ENCODE peak calls at places on chromosomes 5 and 9, in four cellular contexts. One of them, this sample, is unnamed.

GRCh38 chr5:66653380-66653779 is 57.2 kb downstream of the MAST4 start:
- DNase-seq in SK-N-SH: no peak
- DNase-seq in H1: no peak
- DNase-seq in K562: no peak
- DNase-seq in this sample: no peak

GRCh38 chr5:851076-851475 is 290 bp upstream of the ZDHHC11 start:
- DNase-seq in K562: peak
- DNase-seq in H1: no peak
- DNase-seq in SK-N-SH: no peak
- DNase-seq in this sample: no peak

GRCh38 chr9:124934290-124934689 is 6.6 kb downstream of the GOLGA1 start:
- DNase-seq in SK-N-SH: no peak
- DNase-seq in K562: no peak
- DNase-seq in H1: no peak
- DNase-seq in this sample: peak

GRCh38 chr5:11560915-11561697 is 343.1 kb downstream of the CTNND2 start:
- DNase-seq in K562: no peak
- DNase-seq in H1: no peak
- DNase-seq in SK-N-SH: no peak
- DNase-seq in this sample: no peak

GRCh38 chr5:179321206-179321987 is 23.9 kb downstream of the ADAMTS2 start:
- DNase-seq in H1: no peak
- DNase-seq in SK-N-SH: no peak
- DNase-seq in K562: no peak
- DNase-seq in this sample: no peak

GRCh38 chr9:122816163-122816867 is 12.1 kb downstream of the PDCL start:
- DNase-seq in SK-N-SH: no peak
- DNase-seq in H1: no peak
- DNase-seq in K562: no peak
- DNase-seq in this sample: no peak

GRCh38 chr9:122904466-122904822 is 715 bp downstream of the RC3H2 start:
- DNase-seq in K562: peak
- DNase-seq in SK-N-SH: peak
- DNase-seq in H1: no peak
- DNase-seq in this sample: no peak

GRCh38 chr9:33377089-33377715 is 25.2 kb downstream of the AQP7 start:
- DNase-seq in K562: peak
- DNase-seq in SK-N-SH: no peak
- DNase-seq in H1: no peak
- DNase-seq in this sample: no peak

GRCh38 chr9:130308081-130308571 is 42.6 kb downstream of the HMCN2 start:
- DNase-seq in SK-N-SH: peak
- DNase-seq in H1: no peak
- DNase-seq in K562: no peak
- DNase-seq in this sample: no peak

GRCh38 chr5:144202725-144203124 is 32.1 kb downstream of the KCTD16 start:
- DNase-seq in H1: no peak
- DNase-seq in K562: no peak
- DNase-seq in SK-N-SH: no peak
- DNase-seq in this sample: no peak

GRCh38 chr5:176183321-176184074 is 54.7 kb upstream of the SIMC1 start:
- DNase-seq in H1: no peak
- DNase-seq in SK-N-SH: no peak
- DNase-seq in K562: no peak
- DNase-seq in this sample: no peak

GRCh38 chr5:151737421-151737820 is 21.0 kb downstream of the ATOX1 start:
- DNase-seq in SK-N-SH: no peak
- DNase-seq in H1: no peak
- DNase-seq in K562: no peak
- DNase-seq in this sample: no peak

GRCh38 chr9:124122813-124123462 is 111.4 kb downstream of the LHX2 start:
- DNase-seq in SK-N-SH: peak
- DNase-seq in K562: no peak
- DNase-seq in H1: no peak
- DNase-seq in this sample: no peak

GRCh38 chr9:120412425-120412951 is 167.5 kb downstream of the CDK5RAP2 start:
- DNase-seq in K562: no peak
- DNase-seq in SK-N-SH: no peak
- DNase-seq in H1: peak
- DNase-seq in this sample: no peak

GRCh38 chr9:15187589-15187988 is 119.4 kb downstream of the TTC39B start:
- DNase-seq in H1: no peak
- DNase-seq in SK-N-SH: no peak
- DNase-seq in K562: no peak
- DNase-seq in this sample: no peak

GRCh38 chr5:4011943-4012342 is 416.3 kb downstream of the IRX1 start:
- DNase-seq in H1: no peak
- DNase-seq in SK-N-SH: no peak
- DNase-seq in K562: no peak
- DNase-seq in this sample: no peak

GRCh38 chr9:79353856-79354520 is 217.8 kb upstream of the TLE4 start:
- DNase-seq in K562: no peak
- DNase-seq in H1: no peak
- DNase-seq in SK-N-SH: no peak
- DNase-seq in this sample: no peak

GRCh38 chr9:2655411-2655901 is 33.9 kb downstream of the VLDLR start:
- DNase-seq in K562: no peak
- DNase-seq in SK-N-SH: no peak
- DNase-seq in H1: no peak
- DNase-seq in this sample: no peak

GRCh38 chr5:107739661-107740060 is 68.9 kb upstream of the EFNA5 start:
- DNase-seq in SK-N-SH: no peak
- DNase-seq in H1: no peak
- DNase-seq in K562: no peak
- DNase-seq in this sample: no peak

GRCh38 chr5:177071671-177072385 is 14.9 kb upstream of the FGFR4 start:
- DNase-seq in H1: peak
- DNase-seq in SK-N-SH: peak
- DNase-seq in K562: peak
- DNase-seq in this sample: peak

GRCh38 chr5:23433534-23434306 is 73.7 kb upstream of the PRDM9 start:
- DNase-seq in H1: no peak
- DNase-seq in K562: no peak
- DNase-seq in SK-N-SH: no peak
- DNase-seq in this sample: no peak

GRCh38 chr5:137651022-137651421 is 84.9 kb downstream of the KLHL3 start:
- DNase-seq in H1: no peak
- DNase-seq in K562: no peak
- DNase-seq in SK-N-SH: no peak
- DNase-seq in this sample: no peak

GRCh38 chr5:52859619-52860018 is 71.9 kb downstream of the ITGA1 start:
- DNase-seq in SK-N-SH: peak
- DNase-seq in H1: no peak
- DNase-seq in K562: no peak
- DNase-seq in this sample: no peak

GRCh38 chr9:36398745-36399144 is 1.3 kb downstream of the RNF38 start:
- DNase-seq in SK-N-SH: no peak
- DNase-seq in K562: no peak
- DNase-seq in H1: no peak
- DNase-seq in this sample: no peak

GRCh38 chr5:76816110-76816831 is 2.6 kb upstream of the F2RL1 start:
- DNase-seq in H1: no peak
- DNase-seq in SK-N-SH: no peak
- DNase-seq in K562: no peak
- DNase-seq in this sample: no peak

GRCh38 chr9:124342402-124342945 is 72.8 kb downstream of the PSMB7 start:
- DNase-seq in K562: no peak
- DNase-seq in SK-N-SH: no peak
- DNase-seq in H1: no peak
- DNase-seq in this sample: no peak

GRCh38 chr9:98801562-98801961 is 5.2 kb upstream of the ANKS6 start:
- DNase-seq in SK-N-SH: no peak
- DNase-seq in K562: no peak
- DNase-seq in H1: peak
- DNase-seq in this sample: no peak

GRCh38 chr9:95268681-95269080 is 48.8 kb downstream of the FANCC start:
- DNase-seq in H1: no peak
- DNase-seq in K562: no peak
- DNase-seq in SK-N-SH: peak
- DNase-seq in this sample: no peak

GRCh38 chr9:105299190-105299854 is 54.9 kb downstream of the SLC44A1 start:
- DNase-seq in SK-N-SH: no peak
- DNase-seq in K562: peak
- DNase-seq in H1: no peak
- DNase-seq in this sample: no peak

GRCh38 chr9:13970426-13970825 is 343.5 kb downstream of the NFIB start:
- DNase-seq in H1: no peak
- DNase-seq in SK-N-SH: no peak
- DNase-seq in K562: no peak
- DNase-seq in this sample: no peak

GRCh38 chr9:28197653-28198052 is 624.4 kb upstream of the C9orf72 start:
- DNase-seq in SK-N-SH: no peak
- DNase-seq in K562: no peak
- DNase-seq in H1: no peak
- DNase-seq in this sample: no peak

GRCh38 chr9:37952731-37953130 is 48.8 kb upstream of the SLC25A51 start:
- DNase-seq in SK-N-SH: no peak
- DNase-seq in K562: no peak
- DNase-seq in H1: no peak
- DNase-seq in this sample: no peak

GRCh38 chr5:116990010-116990409 is 415.4 kb upstream of the SEMA6A start:
- DNase-seq in K562: no peak
- DNase-seq in SK-N-SH: no peak
- DNase-seq in H1: no peak
- DNase-seq in this sample: no peak

GRCh38 chr5:134240421-134240962 is 14.6 kb upstream of the PPP2CA start:
- DNase-seq in K562: no peak
- DNase-seq in H1: no peak
- DNase-seq in SK-N-SH: peak
- DNase-seq in this sample: no peak

DNA sequence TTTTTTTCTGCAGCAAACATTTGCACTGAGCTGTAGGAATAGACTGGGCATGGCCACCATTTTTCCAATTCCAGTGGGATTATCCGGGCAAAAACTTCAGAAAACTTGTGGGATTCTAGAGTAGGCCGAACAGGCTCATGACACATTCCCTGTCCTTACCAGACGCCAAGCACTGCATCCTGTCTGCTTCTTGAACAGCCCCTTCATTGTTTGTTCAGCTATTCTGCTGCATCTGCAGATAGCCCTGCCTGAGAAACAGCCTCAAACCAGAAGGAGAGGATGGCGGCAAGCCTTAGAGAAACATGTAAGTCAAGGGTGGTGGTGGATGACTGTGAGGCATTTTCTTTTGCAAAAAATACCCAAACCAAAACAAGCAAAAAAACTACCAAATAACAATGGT is 111.8 kb upstream of the NTRK2 start:
- DNase-seq in H1: no peak
- DNase-seq in K562: no peak
- DNase-seq in SK-N-SH: no peak
- DNase-seq in this sample: no peak
- TF ChIP-seq NRF1 in H1: no peak
- TF ChIP-seq NRF1 in K562: no peak
- TF ChIP-seq NRF1 in SK-N-SH: no peak
- TF ChIP-seq NRF1 in this sample: no peak

GRCh38 chr9:86098793-86099694 is at the start of gene GOLM1:
- DNase-seq in H1: peak
- DNase-seq in K562: peak
- DNase-seq in SK-N-SH: peak
- DNase-seq in this sample: no peak
- H3K27ac ChIP-seq in H1: no peak
- H3K27ac ChIP-seq in K562: no peak
- H3K27ac ChIP-seq in SK-N-SH: peak
- H3K27ac ChIP-seq in this sample: no peak

GRCh38 chr5:38714240-38714639 is 131.6 kb upstream of the OSMR start:
- DNase-seq in SK-N-SH: no peak
- DNase-seq in K562: no peak
- DNase-seq in H1: no peak
- DNase-seq in this sample: no peak

GRCh38 chr5:38714703-38715355 is 131.0 kb upstream of the OSMR start:
- DNase-seq in H1: no peak
- DNase-seq in SK-N-SH: no peak
- DNase-seq in K562: no peak
- DNase-seq in this sample: no peak

GRCh38 chr5:38709678-38710306 is 136.0 kb upstream of the OSMR start:
- DNase-seq in H1: no peak
- DNase-seq in K562: no peak
- DNase-seq in SK-N-SH: no peak
- DNase-seq in this sample: no peak

GRCh38 chr5:38710616-38711015 is 135.2 kb upstream of the OSMR start:
- DNase-seq in H1: no peak
- DNase-seq in K562: no peak
- DNase-seq in SK-N-SH: no peak
- DNase-seq in this sample: no peak

DNA sequence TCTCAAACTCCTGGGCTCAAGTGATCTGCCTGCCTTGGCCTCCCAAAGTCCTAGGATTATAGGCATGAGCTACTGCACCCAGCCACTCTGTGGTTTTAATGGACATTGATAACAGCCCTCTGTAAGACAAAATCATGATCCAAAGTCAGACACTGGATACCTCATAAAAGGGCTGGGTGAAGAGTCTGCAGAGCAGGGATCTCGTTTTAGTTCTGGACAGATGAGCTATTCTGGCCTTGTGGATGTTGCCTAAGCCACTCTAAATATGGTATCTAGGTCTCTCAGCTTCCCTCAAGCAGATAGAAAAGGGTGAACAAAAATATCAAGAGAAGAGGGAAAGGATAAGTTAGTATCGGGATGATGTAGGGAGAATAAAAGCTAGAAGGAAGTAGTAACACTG is 133.4 kb upstream of the OSMR start:
- DNase-seq in H1: no peak
- DNase-seq in K562: no peak
- DNase-seq in SK-N-SH: no peak
- DNase-seq in this sample: no peak
- TF ChIP-seq NRF1 in H1: no peak
- TF ChIP-seq NRF1 in K562: no peak
- TF ChIP-seq NRF1 in SK-N-SH: no peak
- TF ChIP-seq NRF1 in this sample: no peak

DNA sequence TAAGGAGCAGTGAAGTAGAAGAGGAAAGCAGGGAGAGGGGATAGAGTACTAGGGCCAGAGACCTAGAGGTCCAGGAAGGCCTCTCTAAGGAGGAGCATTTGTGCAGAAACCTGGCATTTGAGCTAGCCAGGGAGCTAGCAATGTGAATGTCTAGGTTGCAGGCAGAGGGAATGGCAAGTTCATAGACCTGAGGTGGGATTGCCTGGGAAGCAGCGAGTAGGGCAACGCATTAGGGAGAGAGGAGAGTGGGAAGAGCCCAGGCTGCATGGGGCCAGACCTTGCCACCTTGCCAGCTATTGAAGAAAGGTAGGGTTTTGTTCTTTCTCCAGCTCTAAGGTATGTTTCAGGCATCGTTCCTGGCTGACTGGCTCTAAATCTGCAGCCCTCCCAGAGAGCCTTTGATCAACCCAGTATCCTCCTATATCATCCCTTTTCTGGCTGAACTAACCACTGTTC is 54.0 kb downstream of the SLC22A5 start:
- DNase-seq in SK-N-SH: no peak
- DNase-seq in H1: no peak
- DNase-seq in K562: no peak
- DNase-seq in this sample: no peak
- H3K27ac ChIP-seq in SK-N-SH: no peak
- H3K27ac ChIP-seq in H1: no peak
- H3K27ac ChIP-seq in K562: peak
- H3K27ac ChIP-seq in this sample: peak

This sample was measured in GM12878.